ENCODE peak calls at places on chromosomes 2 and 18, in eight cellular contexts. H, D, R, G, P, C, U and N are unnamed samples.

GRCh38 chr2:240886678-240887574 is 9.0 kb downstream of the MAB21L4 start:
- DNase-seq in G (no peak), H (no peak), R (no peak), P (no peak), U (no peak), D (no peak), C (no peak), N (no peak)

GRCh38 chr2:71721669-71722068 is 268.3 kb downstream of the DYSF start:
- DNase-seq in D (no peak), C (peak; percentile 62), R (no peak), G (no peak), H (no peak), U (no peak), P (no peak), N (no peak)

GRCh38 chr2:20231632-20232031 is 6.7 kb upstream of the SDC1 start:
- DNase-seq in R (peak; percentile 84), C (peak; percentile 64), U (peak; percentile 76), D (peak; percentile 46), P (no peak), H (peak; percentile 88), G (peak; percentile 33), N (peak; percentile 99)

GRCh38 chr2:104969564-104969963 is 68.3 kb upstream of the MRPS9 start:
- DNase-seq in D (no peak), U (no peak), C (no peak), R (peak; percentile 47), G (no peak), H (peak; percentile 64), P (no peak), N (peak; percentile 75)

GRCh38 chr2:118177932-118178331 is 89.7 kb downstream of the INSIG2 start:
- DNase-seq in H (no peak), G (no peak), D (no peak), P (no peak), U (no peak), R (no peak), C (no peak), N (no peak)

GRCh38 chr2:120982598-120982997 is 246.9 kb downstream of the GLI2 start:
- DNase-seq in U (no peak), D (no peak), H (peak; percentile 68), R (peak; percentile 49), G (no peak), C (no peak), P (no peak), N (no peak)

GRCh38 chr18:52334896-52335295 is 5.1 kb upstream of the DCC start:
- DNase-seq in G (no peak), R (no peak), P (peak; percentile 80), U (peak; percentile 66), D (no peak), H (no peak), C (peak; percentile 61), N (peak; percentile 39)

GRCh38 chr2:196219686-196220085 is 48.3 kb upstream of the STK17B start:
- DNase-seq in D (no peak), C (no peak), R (no peak), P (no peak), G (no peak), H (no peak), U (no peak), N (no peak)

GRCh38 chr2:128316777-128317185 is 1.9 kb downstream of the HS6ST1 start:
- DNase-seq in D (no peak), U (no peak), G (peak; percentile 23), C (peak; percentile 29), R (no peak), P (no peak), H (no peak), N (no peak)

GRCh38 chr2:160221391-160222276 is 21.6 kb upstream of the ITGB6 start:
- DNase-seq in C (peak; percentile 89), H (no peak), G (no peak), U (peak; percentile 64), R (no peak), P (peak; percentile 80), D (peak; percentile 61), N (peak; percentile 91)

GRCh38 chr18:8584798-8585197 is 24.4 kb upstream of the RAB12 start:
- DNase-seq in U (no peak), D (no peak), C (no peak), H (peak; percentile 54), R (no peak), G (no peak), P (no peak), N (no peak)

GRCh38 chr2:70255637-70256314 is 2.2 kb upstream of the PCYOX1 start:
- DNase-seq in H (no peak), U (no peak), P (no peak), R (no peak), C (no peak), G (no peak), D (no peak), N (no peak)

GRCh38 chr2:28697602-28698149 is 54.0 kb upstream of the PPP1CB start:
- DNase-seq in G (no peak), C (no peak), R (no peak), U (no peak), D (no peak), H (no peak), P (no peak), N (no peak)

GRCh38 chr2:159228006-159228655 is 58.4 kb downstream of the WDSUB1 start:
- DNase-seq in C (peak; percentile 91), R (no peak), H (no peak), P (no peak), U (no peak), G (no peak), D (no peak), N (no peak)

GRCh38 chr2:126891681-126892500 is 6.8 kb upstream of the TEX51 start:
- DNase-seq in D (no peak), P (no peak), U (no peak), G (no peak), C (no peak), H (peak; percentile 80), R (peak; percentile 24), N (no peak)

GRCh38 chr18:13578400-13578799 is 148.0 kb downstream of the FAM210A start:
- DNase-seq in D (no peak), C (no peak), P (no peak), G (no peak), H (no peak), U (no peak), R (no peak), N (no peak)
- H3K9ac ChIP-seq in D (no peak overlapping the region), C (no peak overlapping the region), P (no peak overlapping the region), G (no peak overlapping the region), H (no peak overlapping the region), U (no peak overlapping the region), R (no peak overlapping the region), N (no peak overlapping the region)

GRCh38 chr2:15983496-15983895 is 43.1 kb downstream of the MYCN start:
- DNase-seq in R (no peak), D (no peak), H (no peak), G (no peak), U (no peak), P (no peak), C (no peak), N (no peak)
- H3K9ac ChIP-seq in R (no peak overlapping the region), D (no peak overlapping the region), H (no peak overlapping the region), G (no peak overlapping the region), U (no peak overlapping the region), P (no peak overlapping the region), C (no peak overlapping the region), N (no peak overlapping the region)

GRCh38 chr18:28766721-28767120 is 589.8 kb upstream of the CDH2 start:
- DNase-seq in U (peak; percentile 7), D (no peak), H (no peak), C (peak; percentile 37), R (no peak), G (no peak), P (no peak), N (peak; percentile 23)

GRCh38 chr18:28768791-28769768 is 592.1 kb upstream of the CDH2 start:
- DNase-seq in H (no peak), G (no peak), P (no peak), C (peak; percentile 29), R (no peak), D (no peak), U (peak; percentile 15), N (no peak)

GRCh38 chr18:28767201-28767600 is 590.3 kb upstream of the CDH2 start:
- DNase-seq in R (no peak), H (no peak), P (no peak), U (peak; percentile 28), G (no peak), C (peak; percentile 48), D (no peak), N (no peak)

GRCh38 chr18:28766027-28766426 is 589.1 kb upstream of the CDH2 start:
- DNase-seq in U (peak; percentile 12), C (peak; percentile 29), D (no peak), R (no peak), H (no peak), P (no peak), G (no peak), N (no peak)

DNA sequence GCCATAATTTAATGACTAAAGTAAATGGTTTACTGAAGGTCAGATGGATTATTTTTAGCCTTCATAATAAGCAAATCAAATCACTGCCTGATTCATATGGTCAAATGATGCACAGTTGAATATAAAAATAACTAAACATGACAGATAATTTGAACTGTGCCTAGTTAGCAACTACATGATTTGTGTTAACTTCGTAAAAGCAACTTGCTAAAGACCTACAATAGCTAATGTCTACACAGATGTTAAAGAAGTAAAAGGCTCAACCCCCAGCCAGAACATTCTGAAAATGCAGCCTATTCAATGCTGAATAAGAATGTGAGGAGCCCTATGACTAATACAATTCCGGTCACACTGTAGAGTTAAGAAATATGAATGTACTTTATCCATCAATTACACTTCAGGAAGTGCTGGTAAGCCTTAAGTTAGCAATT is 590.9 kb upstream of the CDH2 start:
- DNase-seq in P (peak; percentile 6), R (no peak), C (peak; percentile 82), U (peak; percentile 65), H (no peak), D (no peak), G (no peak), N (peak; percentile 63)
- H3K9ac ChIP-seq in P (no peak overlapping the region), R (no peak overlapping the region), C (no peak overlapping the region), U (no peak overlapping the region), H (no peak overlapping the region), D (no peak overlapping the region), G (peak overlapping the region; percentile 5), N (no peak overlapping the region)

DNA sequence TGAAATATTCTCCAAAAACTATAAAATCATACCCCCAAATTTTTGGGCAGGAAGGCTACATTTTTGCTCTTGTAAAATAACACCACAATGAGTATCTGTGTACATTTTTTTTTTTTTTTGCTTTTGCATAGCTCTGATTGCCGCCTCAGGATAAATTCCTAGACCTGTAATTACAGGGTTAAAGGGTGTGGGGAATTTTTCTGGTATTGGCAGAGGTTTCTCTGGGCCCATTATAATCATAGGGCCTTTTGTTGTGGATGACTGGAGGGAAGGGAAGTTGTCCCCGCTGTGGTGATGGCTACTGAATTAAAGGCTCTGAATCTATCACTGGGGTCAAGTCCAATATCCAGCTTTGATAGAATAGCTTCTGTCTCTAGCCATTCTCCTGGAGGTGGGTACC is 26.6 kb downstream of the CCDC195 start:
- DNase-seq in C (no peak), P (no peak), U (no peak), G (no peak), H (no peak), R (no peak), D (no peak), N (no peak)
- H3K9ac ChIP-seq in C (no peak overlapping the region), P (no peak overlapping the region), U (no peak overlapping the region), G (no peak overlapping the region), H (no peak overlapping the region), R (no peak overlapping the region), D (no peak overlapping the region), N (no peak overlapping the region)

DNA sequence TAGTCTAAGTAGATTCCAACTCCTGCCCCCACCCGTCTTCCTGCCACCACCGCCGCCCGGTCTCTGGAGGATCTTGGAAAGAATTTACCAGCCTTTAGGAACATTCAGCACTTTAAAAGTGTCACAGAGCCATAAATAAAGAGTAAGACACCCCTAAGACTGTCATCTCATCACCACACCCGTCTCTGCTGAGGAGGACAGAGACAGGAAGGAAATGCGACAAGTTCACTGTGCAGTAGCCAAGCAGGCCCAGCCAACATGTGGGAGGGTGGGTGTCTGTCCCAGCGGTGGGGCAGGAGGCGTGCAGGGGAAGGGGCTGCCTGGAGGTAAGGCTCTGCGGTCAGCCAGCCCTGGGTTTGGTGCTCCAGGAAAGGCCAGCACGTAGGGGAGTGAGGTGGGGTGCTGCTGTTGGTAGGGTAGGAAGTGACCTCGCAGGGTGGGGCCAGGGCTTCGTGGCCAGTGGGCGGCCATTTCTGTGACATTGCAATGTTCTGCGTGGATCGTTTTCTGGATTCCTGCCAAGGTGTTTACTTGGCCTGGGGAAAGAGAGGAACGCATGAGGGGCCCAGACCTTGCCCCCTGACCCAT is 111.6 kb downstream of the FAM210A start:
- DNase-seq in U (no peak), R (no peak), C (no peak), G (no peak), H (no peak), P (no peak), D (no peak), N (no peak)
- H3K9ac ChIP-seq in U (no peak overlapping the region), R (no peak overlapping the region), C (no peak overlapping the region), G (no peak overlapping the region), H (no peak overlapping the region), P (no peak overlapping the region), D (no peak overlapping the region), N (no peak overlapping the region)